ENCODE peak calls at places on chromosomes 11 and 22, in five cellular contexts. D is Right ventricle myocardium inferior; G is NCI-H1092; P is stimulated activated CD4-positive, alpha-beta T cell treated with anti-CD3 and anti-CD28 coated beads, Interleukin-2, amount 100 ng/mL, for 48 hours; Z is GM04503. C is an unnamed sample.

GRCh38 chr11:61954106-61955030 is 4.2 kb downstream of the BEST1 start:
- DNase-seq in P (no peak), D (no peak), G (no peak), Z (no peak), C (no peak)

GRCh38 chr11:95100856-95101507 is 11.3 kb downstream of the ENDOD1 start:
- DNase-seq in G (no peak), P (no peak), D (no peak), Z (no peak), C (no peak)

GRCh38 chr11:63132985-63133775 is 10.8 kb downstream of the SLC22A24 start:
- DNase-seq in G (no peak), D (no peak), P (no peak), Z (no peak), C (no peak)

GRCh38 chr11:86174101-86175046 is 70.2 kb upstream of the EED start:
- DNase-seq in P (no peak), G (no peak), D (peak), Z (peak), C (no peak)

GRCh38 chr11:83847635-83848034 is 561.5 kb upstream of the CCDC90B start:
- DNase-seq in G (no peak), P (no peak), Z (no peak), D (no peak), C (no peak)

GRCh38 chr22:38081941-38082828 is 1.8 kb downstream of the SLC16A8 start:
- DNase-seq in P (peak), D (no peak), Z (no peak), G (no peak), C (no peak)

GRCh38 chr11:116725434-116726221 is 47.2 kb downstream of the BUD13 start:
- DNase-seq in P (no peak), D (no peak), Z (peak), G (no peak), C (no peak)

GRCh38 chr11:19766810-19767209 is 54.2 kb downstream of the NAV2 start:
- DNase-seq in P (no peak), G (no peak), Z (no peak), D (no peak), C (no peak)

GRCh38 chr11:65478411-65479183 is 20.2 kb upstream of the MALAT1 start:
- DNase-seq in G (no peak), Z (no peak), D (peak), P (no peak), C (no peak)

GRCh38 chr11:67996622-67997459 is 7.1 kb downstream of the UNC93B1 start:
- DNase-seq in Z (no peak), G (no peak), P (peak), D (peak), C (peak)

GRCh38 chr11:20342347-20343279 is 20.9 kb upstream of the HTATIP2 start:
- DNase-seq in D (no peak), G (no peak), P (no peak), Z (no peak), C (no peak)

GRCh38 chr11:67351275-67352005 is 1.9 kb downstream of the POLD4 start:
- DNase-seq in D (no peak), Z (no peak), P (peak), G (peak), C (peak)

GRCh38 chr11:27158763-27159679 is 118.4 kb downstream of the BBOX1 start:
- DNase-seq in G (peak), Z (peak), P (no peak), D (no peak), C (peak)

GRCh38 chr11:9972917-9973504 is 309.1 kb downstream of the SWAP70 start:
- DNase-seq in Z (peak), D (no peak), G (peak), P (peak), C (peak)

GRCh38 chr22:27927608-27928007 is 8.6 kb upstream of the PITPNB start:
- DNase-seq in P (no peak), D (no peak), G (no peak), Z (no peak), C (no peak)

GRCh38 chr11:47106839-47107520 is 69.7 kb downstream of the ARFGAP2 start:
- DNase-seq in P (no peak), G (peak), Z (no peak), D (no peak), C (no peak)

GRCh38 chr11:124717786-124718634 is 21.7 kb upstream of the NRGN start:
- DNase-seq in D (no peak), G (no peak), P (no peak), Z (no peak), C (peak)

GRCh38 chr11:130631119-130631518 is 182.7 kb downstream of the ADAMTS15 start:
- DNase-seq in D (no peak), G (no peak), P (no peak), Z (peak), C (no peak)

GRCh38 chr11:1388763-1389102 is 1.0 kb upstream of the BRSK2 start:
- DNase-seq in G (no peak), D (peak), P (no peak), Z (no peak), C (no peak)

GRCh38 chr11:125874556-125875124 is 12.8 kb upstream of the HYLS1 start:
- DNase-seq in P (peak), G (peak), D (no peak), Z (peak), C (peak)

GRCh38 chr11:62777389-62777788 is 6.2 kb downstream of the TAF6L start:
- DNase-seq in G (no peak), D (no peak), P (no peak), Z (no peak), C (no peak)

GRCh38 chr11:44955019-44955738 is 4.5 kb upstream of the TP53I11 start:
- DNase-seq in P (no peak), Z (peak), G (no peak), D (peak), C (no peak)

GRCh38 chr11:47171856-47172255 is 4.8 kb downstream of the ARFGAP2 start:
- DNase-seq in Z (no peak), G (no peak), D (no peak), P (no peak), C (no peak)

GRCh38 chr11:78451371-78452150 is 33.9 kb upstream of the GAB2 start:
- DNase-seq in P (no peak), Z (no peak), G (no peak), D (no peak), C (no peak)

GRCh38 chr11:6544921-6545850 is 48.1 kb downstream of the DNHD1 start:
- DNase-seq in P (no peak), G (no peak), Z (no peak), D (no peak), C (no peak)

GRCh38 chr22:38417252-38418060 is 37.5 kb downstream of the KCNJ4 start:
- DNase-seq in G (no peak), P (no peak), Z (no peak), D (no peak), C (no peak)

GRCh38 chr22:19892249-19892879 is 37.7 kb upstream of the GNB1L start:
- DNase-seq in Z (no peak), G (no peak), P (peak), D (no peak), C (no peak)

GRCh38 chr22:43155789-43156188 is 4.4 kb downstream of the TSPO start:
- DNase-seq in P (no peak), D (no peak), Z (no peak), G (no peak), C (no peak)

GRCh38 chr11:11318961-11319360 is 34.1 kb downstream of the CSNK2A3 start:
- DNase-seq in G (no peak), D (no peak), P (no peak), Z (no peak), C (no peak)

GRCh38 chr11:75306529-75306928 is 44.9 kb downstream of the ARRB1 start:
- DNase-seq in Z (no peak), D (no peak), P (no peak), G (no peak), C (no peak)

GRCh38 chr11:94910779-94911178 is 62.6 kb downstream of the CWC15 start:
- DNase-seq in D (no peak), Z (peak), G (no peak), P (no peak), C (no peak)

GRCh38 chr22:49583886-49584505 is 243.7 kb downstream of the BRD1 start:
- DNase-seq in D (no peak), Z (no peak), P (no peak), G (no peak), C (no peak)

GRCh38 chr11:2523821-2524391 is 79.1 kb downstream of the KCNQ1 start:
- DNase-seq in P (no peak), G (no peak), Z (no peak), D (peak), C (no peak)

GRCh38 chr22:22037740-22038139 is 55.2 kb upstream of the TOP3B start:
- DNase-seq in P (no peak), G (no peak), D (no peak), Z (no peak), C (no peak)

GRCh38 chr11:88179141-88179540 is 3.9 kb upstream of the RAB38 start:
- DNase-seq in D (no peak), G (no peak), P (no peak), Z (no peak), C (no peak)

GRCh38 chr11:3006505-3007260 is 14.6 kb upstream of the NAP1L4 start:
- DNase-seq in P (no peak), Z (no peak), G (no peak), D (no peak), C (no peak)

GRCh38 chr22:45317551-45318167 is 7.9 kb downstream of the FAM118A start:
- DNase-seq in P (no peak), G (no peak), Z (no peak), D (peak), C (no peak)

GRCh38 chr11:65430406-65431217 is 8.0 kb downstream of the NEAT1 start:
- DNase-seq in D (no peak), Z (peak), G (no peak), P (no peak), C (peak)

GRCh38 chr22:47189056-47189916 is 426.8 kb downstream of the TBC1D22A start:
- DNase-seq in D (no peak), G (no peak), P (no peak), Z (no peak), C (no peak)

C was measured in T47D.